ENCODE peak calls at places on chromosomes 13 and 19, in seven cellular contexts. One of them, this sample, is unnamed.

GRCh38 chr13:30907167-30907761 is 1.2 kb downstream of the MEDAG start:
- DNase-seq in adrenal gland: no peak
- DNase-seq in Caco-2: no peak
- DNase-seq in spleen: no peak
- DNase-seq in dorsolateral prefrontal cortex: no peak
- DNase-seq in fibroblast of the aortic adventitia: peak
- DNase-seq in transverse colon: no peak
- DNase-seq in this sample: peak

GRCh38 chr19:30880551-30880950 is 468.7 kb downstream of the TSHZ3 start:
- DNase-seq in spleen: no peak
- DNase-seq in fibroblast of the aortic adventitia: no peak
- DNase-seq in transverse colon: no peak
- DNase-seq in adrenal gland: no peak
- DNase-seq in dorsolateral prefrontal cortex: no peak
- DNase-seq in Caco-2: no peak
- DNase-seq in this sample: no peak

GRCh38 chr19:13234518-13234917 is 84.3 kb downstream of the IER2 start:
- DNase-seq in dorsolateral prefrontal cortex: no peak
- DNase-seq in adrenal gland: peak
- DNase-seq in fibroblast of the aortic adventitia: peak
- DNase-seq in Caco-2: peak
- DNase-seq in transverse colon: peak
- DNase-seq in spleen: peak
- DNase-seq in this sample: peak

GRCh38 chr13:49627831-49628652 is at the start of gene ARL11:
- DNase-seq in adrenal gland: peak
- DNase-seq in transverse colon: peak
- DNase-seq in fibroblast of the aortic adventitia: no peak
- DNase-seq in dorsolateral prefrontal cortex: no peak
- DNase-seq in Caco-2: peak
- DNase-seq in spleen: peak
- DNase-seq in this sample: no peak

GRCh38 chr19:50639121-50640112 is at the start of gene SYT3:
- DNase-seq in fibroblast of the aortic adventitia: peak
- DNase-seq in transverse colon: peak
- DNase-seq in spleen: peak
- DNase-seq in dorsolateral prefrontal cortex: peak
- DNase-seq in adrenal gland: peak
- DNase-seq in Caco-2: peak
- DNase-seq in this sample: no peak

GRCh38 chr19:9155591-9155990 is 15.4 kb downstream of the ZNF317 start:
- DNase-seq in adrenal gland: no peak
- DNase-seq in dorsolateral prefrontal cortex: no peak
- DNase-seq in fibroblast of the aortic adventitia: no peak
- DNase-seq in transverse colon: no peak
- DNase-seq in spleen: no peak
- DNase-seq in Caco-2: no peak
- DNase-seq in this sample: no peak

GRCh38 chr19:53883231-53883661 is 1.2 kb downstream of the PRKCG start:
- DNase-seq in dorsolateral prefrontal cortex: no peak
- DNase-seq in spleen: no peak
- DNase-seq in adrenal gland: no peak
- DNase-seq in fibroblast of the aortic adventitia: no peak
- DNase-seq in transverse colon: no peak
- DNase-seq in Caco-2: no peak
- DNase-seq in this sample: no peak

GRCh38 chr19:16532440-16533273 is 9.6 kb downstream of the CHERP start:
- DNase-seq in Caco-2: no peak
- DNase-seq in adrenal gland: no peak
- DNase-seq in transverse colon: no peak
- DNase-seq in fibroblast of the aortic adventitia: no peak
- DNase-seq in spleen: no peak
- DNase-seq in dorsolateral prefrontal cortex: no peak
- DNase-seq in this sample: no peak

GRCh38 chr13:110272651-110273050 is 34.3 kb downstream of the COL4A1 start:
- DNase-seq in transverse colon: no peak
- DNase-seq in spleen: no peak
- DNase-seq in Caco-2: no peak
- DNase-seq in adrenal gland: no peak
- DNase-seq in fibroblast of the aortic adventitia: no peak
- DNase-seq in dorsolateral prefrontal cortex: no peak
- DNase-seq in this sample: no peak

GRCh38 chr13:39317284-39317683 is 279.0 kb downstream of the NHLRC3 start:
- DNase-seq in transverse colon: peak
- DNase-seq in dorsolateral prefrontal cortex: peak
- DNase-seq in adrenal gland: peak
- DNase-seq in fibroblast of the aortic adventitia: peak
- DNase-seq in spleen: no peak
- DNase-seq in Caco-2: no peak
- DNase-seq in this sample: peak

GRCh38 chr13:98905199-98905598 is 72.7 kb downstream of the DOCK9 start:
- DNase-seq in Caco-2: no peak
- DNase-seq in transverse colon: no peak
- DNase-seq in spleen: no peak
- DNase-seq in dorsolateral prefrontal cortex: no peak
- DNase-seq in fibroblast of the aortic adventitia: no peak
- DNase-seq in adrenal gland: no peak
- DNase-seq in this sample: no peak

GRCh38 chr13:97224544-97225324 is 2.6 kb downstream of the MBNL2 start:
- DNase-seq in transverse colon: peak
- DNase-seq in spleen: no peak
- DNase-seq in adrenal gland: no peak
- DNase-seq in Caco-2: no peak
- DNase-seq in fibroblast of the aortic adventitia: peak
- DNase-seq in dorsolateral prefrontal cortex: no peak
- DNase-seq in this sample: peak

GRCh38 chr19:43432866-43433673 is 18.4 kb downstream of the TEX101 start:
- DNase-seq in spleen: peak
- DNase-seq in dorsolateral prefrontal cortex: no peak
- DNase-seq in fibroblast of the aortic adventitia: peak
- DNase-seq in adrenal gland: peak
- DNase-seq in Caco-2: peak
- DNase-seq in transverse colon: peak
- DNase-seq in this sample: peak

GRCh38 chr13:49292742-49293498 is 45.2 kb downstream of the CDADC1 start:
- DNase-seq in transverse colon: no peak
- DNase-seq in Caco-2: no peak
- DNase-seq in dorsolateral prefrontal cortex: peak
- DNase-seq in spleen: no peak
- DNase-seq in adrenal gland: no peak
- DNase-seq in fibroblast of the aortic adventitia: peak
- DNase-seq in this sample: peak

GRCh38 chr13:98325724-98326123 is 148.7 kb upstream of the RNF113B start:
- DNase-seq in adrenal gland: no peak
- DNase-seq in fibroblast of the aortic adventitia: no peak
- DNase-seq in spleen: no peak
- DNase-seq in transverse colon: no peak
- DNase-seq in dorsolateral prefrontal cortex: no peak
- DNase-seq in Caco-2: no peak
- DNase-seq in this sample: no peak

GRCh38 chr13:32246468-32246867 is 68.7 kb downstream of the ZAR1L start:
- DNase-seq in fibroblast of the aortic adventitia: peak
- DNase-seq in adrenal gland: peak
- DNase-seq in Caco-2: peak
- DNase-seq in dorsolateral prefrontal cortex: no peak
- DNase-seq in spleen: no peak
- DNase-seq in transverse colon: peak
- DNase-seq in this sample: peak

GRCh38 chr19:42563352-42564210 is 31.1 kb downstream of the CEACAM8 start:
- DNase-seq in transverse colon: peak
- DNase-seq in adrenal gland: no peak
- DNase-seq in spleen: no peak
- DNase-seq in fibroblast of the aortic adventitia: peak
- DNase-seq in dorsolateral prefrontal cortex: peak
- DNase-seq in Caco-2: peak
- DNase-seq in this sample: peak

GRCh38 chr19:6678690-6679109 is 8.7 kb upstream of the TNFSF14 start:
- DNase-seq in dorsolateral prefrontal cortex: no peak
- DNase-seq in transverse colon: no peak
- DNase-seq in adrenal gland: no peak
- DNase-seq in fibroblast of the aortic adventitia: no peak
- DNase-seq in Caco-2: no peak
- DNase-seq in spleen: peak
- DNase-seq in this sample: no peak

GRCh38 chr13:111165189-111165588 is 50.1 kb downstream of the ARHGEF7 start:
- DNase-seq in spleen: no peak
- DNase-seq in adrenal gland: no peak
- DNase-seq in fibroblast of the aortic adventitia: no peak
- DNase-seq in transverse colon: no peak
- DNase-seq in dorsolateral prefrontal cortex: no peak
- DNase-seq in Caco-2: no peak
- DNase-seq in this sample: no peak

GRCh38 chr13:25171170-25171516 is 945 bp downstream of the AMER2 start:
- DNase-seq in Caco-2: no peak
- DNase-seq in adrenal gland: no peak
- DNase-seq in fibroblast of the aortic adventitia: no peak
- DNase-seq in transverse colon: no peak
- DNase-seq in spleen: no peak
- DNase-seq in dorsolateral prefrontal cortex: no peak
- DNase-seq in this sample: no peak

DNA sequence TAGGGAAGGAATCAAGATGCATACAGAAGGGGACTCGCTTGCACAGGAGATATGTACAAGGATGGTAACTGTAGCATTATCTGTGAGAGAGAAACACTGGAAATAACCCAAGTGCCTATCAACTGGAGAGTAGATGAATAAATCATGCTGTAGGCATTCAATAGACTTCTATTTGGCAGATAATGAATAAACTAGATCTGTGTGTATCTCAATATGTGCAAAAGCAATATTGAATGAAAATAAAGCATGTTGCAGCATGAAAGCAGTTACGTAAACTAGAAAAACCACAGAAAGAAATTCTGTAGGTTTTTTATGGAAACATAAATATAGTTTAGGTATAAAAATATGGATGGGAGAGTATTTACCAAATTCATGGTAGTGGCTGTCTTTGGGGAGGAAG is 38.6 kb upstream of the RGCC start:
- DNase-seq in fibroblast of the aortic adventitia: no peak
- DNase-seq in transverse colon: no peak
- DNase-seq in spleen: no peak
- DNase-seq in dorsolateral prefrontal cortex: no peak
- DNase-seq in adrenal gland: no peak
- DNase-seq in Caco-2: no peak
- DNase-seq in this sample: no peak
- TF ChIP-seq CTCF in fibroblast of the aortic adventitia: no peak
- TF ChIP-seq CTCF in transverse colon: no peak
- TF ChIP-seq CTCF in spleen: no peak
- TF ChIP-seq CTCF in dorsolateral prefrontal cortex: no peak
- TF ChIP-seq CTCF in adrenal gland: no peak
- TF ChIP-seq CTCF in Caco-2: no peak
- TF ChIP-seq CTCF in this sample: no peak

GRCh38 chr13:33766724-33767123 is 51.2 kb upstream of the RFC3 start:
- DNase-seq in Caco-2: no peak
- DNase-seq in transverse colon: no peak
- DNase-seq in dorsolateral prefrontal cortex: no peak
- DNase-seq in spleen: no peak
- DNase-seq in fibroblast of the aortic adventitia: no peak
- DNase-seq in adrenal gland: no peak
- DNase-seq in this sample: no peak
- H3K4me3 ChIP-seq in Caco-2: no peak
- H3K4me3 ChIP-seq in transverse colon: no peak
- H3K4me3 ChIP-seq in dorsolateral prefrontal cortex: no peak
- H3K4me3 ChIP-seq in spleen: no peak
- H3K4me3 ChIP-seq in fibroblast of the aortic adventitia: no peak
- H3K4me3 ChIP-seq in adrenal gland: no peak
- H3K4me3 ChIP-seq in this sample: no peak

DNA sequence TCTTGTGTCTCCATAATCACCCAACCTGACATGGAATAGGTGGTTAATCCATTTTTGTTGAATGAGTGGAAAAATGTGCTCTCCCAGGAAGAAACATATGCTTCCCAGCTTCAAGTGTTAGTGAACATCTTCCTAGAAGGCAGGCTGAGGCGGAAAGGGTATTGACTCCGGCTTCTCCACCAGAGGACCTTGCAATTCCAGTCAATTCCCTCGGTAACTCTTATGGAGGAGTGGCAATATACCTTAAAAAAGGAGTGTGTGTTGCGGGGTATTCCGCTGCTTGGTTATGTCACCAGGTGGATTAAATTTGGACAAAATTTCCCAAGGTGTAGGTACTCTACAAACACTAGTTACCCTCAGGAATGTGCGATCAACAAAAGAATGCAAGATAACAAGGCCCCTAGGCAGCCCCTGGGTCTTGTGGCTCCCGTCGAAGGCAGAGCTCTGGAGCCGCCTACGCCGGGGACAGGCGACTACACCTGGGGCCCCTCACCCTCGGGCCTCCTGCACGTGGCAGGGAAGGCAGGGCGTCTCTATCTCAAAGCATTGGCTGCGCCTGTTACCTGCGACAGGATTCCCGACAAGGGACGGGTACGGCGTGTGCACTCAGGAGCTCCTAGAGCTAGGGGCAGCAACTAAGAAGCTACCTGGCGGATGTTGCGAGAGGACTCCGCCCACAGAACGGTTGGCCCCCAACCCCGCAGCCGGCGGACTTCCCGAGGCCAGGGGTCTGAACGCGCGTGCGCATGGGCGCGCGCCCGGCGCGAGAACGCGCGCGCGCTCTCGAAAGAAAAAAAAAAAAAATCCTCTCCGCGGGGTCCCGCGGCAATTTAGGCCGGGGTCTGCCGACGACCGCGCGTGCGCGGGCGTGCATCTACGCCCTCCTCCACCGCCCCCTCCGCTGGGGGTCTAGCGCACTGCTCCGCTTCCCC is at the start of gene WDR87:
- DNase-seq in dorsolateral prefrontal cortex: peak
- DNase-seq in transverse colon: peak
- DNase-seq in fibroblast of the aortic adventitia: peak
- DNase-seq in Caco-2: peak
- DNase-seq in spleen: peak
- DNase-seq in adrenal gland: peak
- DNase-seq in this sample: peak
- TF ChIP-seq CTCF in dorsolateral prefrontal cortex: no peak
- TF ChIP-seq CTCF in transverse colon: no peak
- TF ChIP-seq CTCF in fibroblast of the aortic adventitia: no peak
- TF ChIP-seq CTCF in Caco-2: no peak
- TF ChIP-seq CTCF in spleen: no peak
- TF ChIP-seq CTCF in adrenal gland: no peak
- TF ChIP-seq CTCF in this sample: peak

GRCh38 chr19:41452584-41453275 is 9.8 kb downstream of the ERICH4 start:
- DNase-seq in adrenal gland: no peak
- DNase-seq in Caco-2: no peak
- DNase-seq in spleen: no peak
- DNase-seq in dorsolateral prefrontal cortex: no peak
- DNase-seq in transverse colon: no peak
- DNase-seq in fibroblast of the aortic adventitia: no peak
- DNase-seq in this sample: no peak

GRCh38 chr19:41447732-41448332 is 4.9 kb downstream of the ERICH4 start:
- DNase-seq in Caco-2: no peak
- DNase-seq in fibroblast of the aortic adventitia: no peak
- DNase-seq in transverse colon: no peak
- DNase-seq in adrenal gland: no peak
- DNase-seq in spleen: no peak
- DNase-seq in dorsolateral prefrontal cortex: no peak
- DNase-seq in this sample: no peak

GRCh38 chr19:41449865-41450178 is 6.9 kb downstream of the ERICH4 start:
- DNase-seq in transverse colon: no peak
- DNase-seq in Caco-2: no peak
- DNase-seq in adrenal gland: no peak
- DNase-seq in spleen: no peak
- DNase-seq in dorsolateral prefrontal cortex: no peak
- DNase-seq in fibroblast of the aortic adventitia: no peak
- DNase-seq in this sample: no peak

GRCh38 chr19:41445575-41445974 is 2.6 kb downstream of the ERICH4 start:
- DNase-seq in adrenal gland: no peak
- DNase-seq in dorsolateral prefrontal cortex: no peak
- DNase-seq in Caco-2: peak
- DNase-seq in transverse colon: no peak
- DNase-seq in fibroblast of the aortic adventitia: no peak
- DNase-seq in spleen: no peak
- DNase-seq in this sample: no peak

GRCh38 chr19:41449079-41449864 is 6.3 kb downstream of the ERICH4 start:
- DNase-seq in adrenal gland: peak
- DNase-seq in spleen: peak
- DNase-seq in dorsolateral prefrontal cortex: peak
- DNase-seq in fibroblast of the aortic adventitia: peak
- DNase-seq in Caco-2: peak
- DNase-seq in transverse colon: peak
- DNase-seq in this sample: peak
- H3K4me3 ChIP-seq in adrenal gland: no peak
- H3K4me3 ChIP-seq in spleen: no peak
- H3K4me3 ChIP-seq in dorsolateral prefrontal cortex: peak
- H3K4me3 ChIP-seq in fibroblast of the aortic adventitia: peak
- H3K4me3 ChIP-seq in Caco-2: no peak
- H3K4me3 ChIP-seq in transverse colon: no peak
- H3K4me3 ChIP-seq in this sample: no peak

This sample was measured in astrocyte of the spinal cord.